ENCODE peak calls at places on chromosomes 2 and 18, in four cellular contexts. C is naive thymus-derived CD4-positive, alpha-beta T cell; L is HT-29; O is H7. G is an unnamed sample.

GRCh38 chr2:38648107-38648761 is 17.7 kb upstream of the GALM start:
- DNase-seq in O (no peak), C (no peak), L (no peak), G (no peak)

GRCh38 chr2:11784747-11785610 is 38.5 kb downstream of the LPIN1 start:
- DNase-seq in L (peak; percentile 40), O (peak; percentile 94), C (peak; percentile 34), G (peak; percentile 70)

GRCh38 chr2:12507295-12507694 is 209.4 kb upstream of the TRIB2 start:
- DNase-seq in L (no peak), C (no peak), O (no peak), G (peak; percentile 49)

GRCh38 chr18:35491689-35492077 is 6.1 kb downstream of the INO80C start:
- DNase-seq in O (peak; percentile 37), L (no peak), C (no peak), G (no peak)

GRCh38 chr18:78650926-78651325 is 328.7 kb upstream of the SALL3 start:
- DNase-seq in O (no peak), L (no peak), C (no peak), G (no peak)

GRCh38 chr2:235609321-235609720 is 115.5 kb downstream of the AGAP1 start:
- DNase-seq in L (no peak), C (no peak), O (no peak), G (no peak)

GRCh38 chr2:161029321-161029720 is 130.9 kb upstream of the TANK start:
- DNase-seq in L (no peak), C (no peak), O (no peak), G (no peak)

GRCh38 chr18:58530801-58531200 is 98.1 kb downstream of the ALPK2 start:
- DNase-seq in L (no peak), C (no peak), O (no peak), G (no peak)

GRCh38 chr2:65067806-65068553 is 11.8 kb downstream of the CEP68 start:
- DNase-seq in O (peak; percentile 15), C (peak; percentile 20), L (no peak), G (no peak)

GRCh38 chr2:228648541-228648940 is 467.1 kb upstream of the SPHKAP start:
- DNase-seq in C (no peak), O (no peak), L (no peak), G (no peak)

GRCh38 chr2:153519260-153519875 is 40.8 kb upstream of the RPRM start:
- DNase-seq in L (peak; percentile 90), C (peak; percentile 25), O (no peak), G (peak; percentile 76)

GRCh38 chr2:102473020-102473419 is at the start of gene SLC9A4:
- DNase-seq in C (peak; percentile 44), O (peak; percentile 46), L (peak; percentile 83), G (peak; percentile 54)

GRCh38 chr2:111671426-111672150 is 212.4 kb downstream of the ANAPC1 start:
- DNase-seq in O (no peak), L (no peak), C (no peak), G (peak; percentile 66)

G was measured in adrenal gland.